ENCODE peak calls at places on chromosomes 3 and 15, in nine cellular contexts. One of them, this sample, is unnamed.
A peak's percentile ranks its signal among the peaks of the same experiment; 100 is the strongest.

GRCh38 chr15:29449136-29449535 is 179.5 kb upstream of the NSMCE3 start:
- DNase-seq in NCI-H748 treated with DMSO at 0.1 percent for 48 hours: no peak
- DNase-seq in neural crest cell: peak; percentile 22
- DNase-seq in frontal cortex: no peak
- DNase-seq in glutamatergic neuron: no peak
- DNase-seq in SW 1271: no peak
- DNase-seq in GM18507: no peak
- DNase-seq in right atrium auricular region: no peak
- DNase-seq in stimulated activated CD8-positive, alpha-beta memory T cell treated with anti-CD3 and anti-CD28 coated beads, Interleukin-4, amount 100 ng/mL, for 4 hours: no peak
- DNase-seq in this sample: no peak

GRCh38 chr3:4849136-4849535 is 130.1 kb upstream of the BHLHE40 start:
- DNase-seq in SW 1271: no peak
- DNase-seq in glutamatergic neuron: no peak
- DNase-seq in GM18507: no peak
- DNase-seq in neural crest cell: no peak
- DNase-seq in frontal cortex: no peak
- DNase-seq in right atrium auricular region: no peak
- DNase-seq in NCI-H748 treated with DMSO at 0.1 percent for 48 hours: no peak
- DNase-seq in stimulated activated CD8-positive, alpha-beta memory T cell treated with anti-CD3 and anti-CD28 coated beads, Interleukin-4, amount 100 ng/mL, for 4 hours: no peak
- DNase-seq in this sample: no peak

GRCh38 chr3:124281453-124282316 is 289.8 kb upstream of the ROPN1 start:
- DNase-seq in frontal cortex: no peak
- DNase-seq in stimulated activated CD8-positive, alpha-beta memory T cell treated with anti-CD3 and anti-CD28 coated beads, Interleukin-4, amount 100 ng/mL, for 4 hours: no peak
- DNase-seq in SW 1271: peak; percentile 16
- DNase-seq in right atrium auricular region: no peak
- DNase-seq in NCI-H748 treated with DMSO at 0.1 percent for 48 hours: peak; percentile 2
- DNase-seq in neural crest cell: no peak
- DNase-seq in glutamatergic neuron: no peak
- DNase-seq in GM18507: no peak
- DNase-seq in this sample: no peak

GRCh38 chr15:93495799-93496637 is 407.0 kb upstream of the RGMA start:
- DNase-seq in NCI-H748 treated with DMSO at 0.1 percent for 48 hours: no peak
- DNase-seq in neural crest cell: no peak
- DNase-seq in frontal cortex: no peak
- DNase-seq in SW 1271: no peak
- DNase-seq in right atrium auricular region: no peak
- DNase-seq in glutamatergic neuron: no peak
- DNase-seq in stimulated activated CD8-positive, alpha-beta memory T cell treated with anti-CD3 and anti-CD28 coated beads, Interleukin-4, amount 100 ng/mL, for 4 hours: no peak
- DNase-seq in GM18507: no peak
- DNase-seq in this sample: no peak

GRCh38 chr3:112619295-112619694 is 21.6 kb downstream of the CCDC80 start:
- DNase-seq in stimulated activated CD8-positive, alpha-beta memory T cell treated with anti-CD3 and anti-CD28 coated beads, Interleukin-4, amount 100 ng/mL, for 4 hours: no peak
- DNase-seq in NCI-H748 treated with DMSO at 0.1 percent for 48 hours: no peak
- DNase-seq in SW 1271: no peak
- DNase-seq in GM18507: no peak
- DNase-seq in frontal cortex: no peak
- DNase-seq in glutamatergic neuron: no peak
- DNase-seq in right atrium auricular region: no peak
- DNase-seq in neural crest cell: no peak
- DNase-seq in this sample: no peak

GRCh38 chr3:136149569-136150136 is 46.5 kb downstream of the MSL2 start:
- DNase-seq in NCI-H748 treated with DMSO at 0.1 percent for 48 hours: no peak
- DNase-seq in frontal cortex: no peak
- DNase-seq in neural crest cell: no peak
- DNase-seq in stimulated activated CD8-positive, alpha-beta memory T cell treated with anti-CD3 and anti-CD28 coated beads, Interleukin-4, amount 100 ng/mL, for 4 hours: no peak
- DNase-seq in SW 1271: peak; percentile 33
- DNase-seq in GM18507: no peak
- DNase-seq in right atrium auricular region: no peak
- DNase-seq in glutamatergic neuron: no peak
- DNase-seq in this sample: no peak

GRCh38 chr15:59322056-59322755 is 50.5 kb downstream of the MYO1E start:
- DNase-seq in glutamatergic neuron: no peak
- DNase-seq in GM18507: no peak
- DNase-seq in stimulated activated CD8-positive, alpha-beta memory T cell treated with anti-CD3 and anti-CD28 coated beads, Interleukin-4, amount 100 ng/mL, for 4 hours: no peak
- DNase-seq in neural crest cell: no peak
- DNase-seq in right atrium auricular region: no peak
- DNase-seq in SW 1271: no peak
- DNase-seq in NCI-H748 treated with DMSO at 0.1 percent for 48 hours: no peak
- DNase-seq in frontal cortex: no peak
- DNase-seq in this sample: no peak

GRCh38 chr15:99117111-99117510 is 12.2 kb downstream of the SYNM start:
- DNase-seq in NCI-H748 treated with DMSO at 0.1 percent for 48 hours: no peak
- DNase-seq in glutamatergic neuron: no peak
- DNase-seq in right atrium auricular region: no peak
- DNase-seq in SW 1271: no peak
- DNase-seq in neural crest cell: no peak
- DNase-seq in GM18507: no peak
- DNase-seq in frontal cortex: no peak
- DNase-seq in stimulated activated CD8-positive, alpha-beta memory T cell treated with anti-CD3 and anti-CD28 coated beads, Interleukin-4, amount 100 ng/mL, for 4 hours: no peak
- DNase-seq in this sample: no peak

This sample was measured in cerebellar nuclear complex.